ENCODE peak calls at places on chromosomes 5 and 9, in nine cellular contexts. W is HEK293T; D is cardiac muscle cell; H is NT2/D1; M is T-cell; Q is stimulated activated naive CD4-positive, alpha-beta T cell; N is RWPE1; O is adipocyte; G is stimulated activated CD4-positive, alpha-beta T cell treated with anti-CD3 and anti-CD28 coated beads, Interleukin-12 subunit alpha, Interleukin-12 subunit beta, amount 100 ng/mL, for 48 hours. R is an unnamed sample.

GRCh38 chr9:122403381-122404002 is 32.7 kb downstream of the PTGS1 start:
- DNase-seq in W (no peak), D (no peak), H (no peak), M (no peak), Q (no peak), N (no peak), O (peak), G (no peak), R (no peak)

GRCh38 chr5:9401786-9402472 is 143.9 kb downstream of the SEMA5A start:
- DNase-seq in W (no peak), D (no peak), H (no peak), M (no peak), Q (no peak), N (no peak), O (peak), G (no peak), R (peak)

GRCh38 chr9:13478235-13478634 is 198.7 kb upstream of the MPDZ start:
- DNase-seq in W (no peak), D (no peak), H (no peak), M (no peak), Q (no peak), N (no peak), O (peak), G (no peak), R (peak)

GRCh38 chr5:162189719-162190118 is 122.1 kb downstream of the GABRG2 start:
- DNase-seq in W (no peak), D (no peak), H (no peak), M (no peak), Q (no peak), N (no peak), O (no peak), G (no peak), R (no peak)

GRCh38 chr9:36893148-36893547 is 140.9 kb downstream of the PAX5 start:
- DNase-seq in W (no peak), D (no peak), H (no peak), M (no peak), Q (no peak), N (no peak), O (no peak), G (no peak), R (no peak)

GRCh38 chr5:169164481-169164925 is 136.4 kb downstream of the SLIT3 start:
- DNase-seq in W (no peak), D (no peak), H (peak), M (no peak), Q (no peak), N (peak), O (peak), G (no peak), R (peak)

GRCh38 chr9:124932355-124932754 is 8.5 kb downstream of the GOLGA1 start:
- DNase-seq in W (no peak), D (no peak), H (no peak), M (no peak), Q (no peak), N (no peak), O (no peak), G (no peak), R (no peak)

GRCh38 chr5:67510204-67510603 is 313.6 kb upstream of the CD180 start:
- DNase-seq in W (no peak), D (no peak), H (no peak), M (no peak), Q (no peak), N (no peak), O (no peak), G (no peak), R (no peak)

GRCh38 chr9:20016611-20017010 is 227.8 kb upstream of the SLC24A2 start:
- DNase-seq in W (no peak), D (no peak), H (no peak), M (no peak), Q (no peak), N (no peak), O (no peak), G (no peak), R (no peak)

GRCh38 chr5:5683174-5683573 is 260.7 kb downstream of the ICE1 start:
- DNase-seq in W (no peak), D (no peak), H (no peak), M (no peak), Q (no peak), N (no peak), O (no peak), G (no peak), R (no peak)

GRCh38 chr5:76765249-76765648 is 49.3 kb downstream of the F2R start:
- DNase-seq in W (no peak), D (no peak), H (no peak), M (no peak), Q (no peak), N (no peak), O (no peak), G (no peak), R (no peak)

GRCh38 chr5:470961-471749 is 28.2 kb downstream of the EXOC3 start:
- DNase-seq in W (no peak), D (no peak), H (no peak), M (no peak), Q (no peak), N (no peak), O (no peak), G (no peak), R (no peak)

GRCh38 chr9:14760060-14760459 is 37.5 kb upstream of the CER1 start:
- DNase-seq in W (no peak), D (no peak), H (no peak), M (no peak), Q (no peak), N (no peak), O (no peak), G (no peak), R (no peak)

R was measured in renal cortical epithelial cell.